ENCODE peak calls at places on chromosomes 4 and X, in five cellular contexts. C is fibroblast of villous mesenchyme, B is choroid plexus epithelial cell, N is astrocyte, Q is neural progenitor cell. K is an unnamed sample.

GRCh38 chr4:40316333-40316781 is 18.8 kb upstream of the CHRNA9 start:
- DNase-seq in C (peak; percentile 95), B (peak; percentile 96), N (peak; percentile 91), Q (no peak), K (peak; percentile 94)

GRCh38 chrX:113275769-113276168 is 435.1 kb upstream of the AMOT start:
- DNase-seq in C (peak; percentile 4), B (no peak), N (no peak), Q (no peak), K (no peak)

GRCh38 chr4:123599920-123600394 is 203.4 kb downstream of the SPRY1 start:
- DNase-seq in C (peak; percentile 66), B (peak; percentile 80), N (peak; percentile 57), Q (peak; percentile 62), K (no peak)

GRCh38 chr4:57424231-57424897 is 314.2 kb upstream of the IGFBP7 start:
- DNase-seq in C (no peak), B (peak; percentile 42), N (peak; percentile 96), Q (no peak), K (peak; percentile 72)

GRCh38 chr4:55016131-55016530 is 109.3 kb downstream of the KDR start:
- DNase-seq in C (no peak), B (no peak), N (no peak), Q (no peak), K (no peak)

GRCh38 chr4:5753766-5754528 is 42.9 kb downstream of the EVC start:
- DNase-seq in C (peak; percentile 94), B (peak; percentile 97), N (peak; percentile 89), Q (no peak), K (peak; percentile 86)

GRCh38 chr4:121822796-121823504 is 733 bp downstream of the CCNA2 start:
- DNase-seq in C (peak; percentile 16), B (peak; percentile 30), N (peak; percentile 18), Q (peak; percentile 52), K (peak; percentile 41)

GRCh38 chrX:118520206-118520857 is 24.7 kb downstream of the DOCK11 start:
- DNase-seq in C (peak; percentile 78), B (peak; percentile 64), N (peak; percentile 67), Q (no peak), K (peak; percentile 65)

GRCh38 chr4:125243835-125244397 is 70.8 kb upstream of the FAT4 start:
- DNase-seq in C (no peak), B (peak; percentile 23), N (peak; percentile 5), Q (no peak), K (peak; percentile 0)

GRCh38 chr4:125244848-125245450 is 69.8 kb upstream of the FAT4 start:
- DNase-seq in C (peak; percentile 39), B (peak; percentile 57), N (no peak), Q (no peak), K (peak; percentile 10)
- TF ChIP-seq CTCF in C (peak; percentile 31), B (peak; percentile 42), N (peak; percentile 27), Q (peak; percentile 55), K (peak; percentile 78)

GRCh38 chr4:158500054-158500453 is 21.6 kb upstream of the RXFP1 start:
- DNase-seq in C (no peak), B (no peak), N (no peak), Q (no peak), K (no peak)

GRCh38 chr4:158490629-158491028 is 31.1 kb upstream of the RXFP1 start:
- DNase-seq in C (peak; percentile 26), B (no peak), N (no peak), Q (no peak), K (no peak)

DNA sequence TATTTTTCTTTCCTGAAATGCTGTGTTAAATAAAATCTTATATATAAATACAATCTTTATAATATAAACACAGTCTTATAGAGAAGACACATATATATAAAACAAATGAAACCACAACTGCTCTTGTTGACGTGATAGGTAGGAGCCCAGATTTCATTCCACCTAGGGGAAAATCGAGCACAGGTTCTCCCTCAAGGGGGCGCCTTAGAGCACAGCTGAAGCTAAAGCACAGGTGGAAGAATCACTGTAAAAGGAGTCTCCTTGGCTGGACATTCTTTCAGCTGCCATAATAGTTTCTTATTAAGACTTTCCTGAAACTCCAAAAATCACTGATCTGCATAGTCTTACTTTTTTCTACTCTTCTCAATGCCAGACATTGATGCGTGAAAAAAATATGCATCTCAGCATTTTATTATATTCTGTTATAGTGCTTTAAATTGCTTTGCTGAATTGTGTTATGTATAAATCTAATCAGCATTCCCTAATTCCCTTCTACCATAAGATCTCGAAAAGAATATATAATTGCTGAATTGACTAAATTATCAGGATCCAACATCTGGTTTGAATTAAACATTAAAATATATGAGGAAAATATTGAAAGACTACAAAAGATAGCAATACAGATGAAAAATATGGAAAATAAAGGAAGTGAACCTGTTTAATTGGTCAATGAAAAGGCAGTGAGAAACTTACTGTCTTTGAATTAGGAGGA is 25.5 kb upstream of the RXFP1 start:
- DNase-seq in C (no peak), B (peak; percentile 39), N (no peak), Q (peak; percentile 76), K (no peak)
- TF ChIP-seq CTCF in C (peak; percentile 50), B (peak; percentile 71), N (peak; percentile 15), Q (peak; percentile 80), K (peak; percentile 58)

DNA sequence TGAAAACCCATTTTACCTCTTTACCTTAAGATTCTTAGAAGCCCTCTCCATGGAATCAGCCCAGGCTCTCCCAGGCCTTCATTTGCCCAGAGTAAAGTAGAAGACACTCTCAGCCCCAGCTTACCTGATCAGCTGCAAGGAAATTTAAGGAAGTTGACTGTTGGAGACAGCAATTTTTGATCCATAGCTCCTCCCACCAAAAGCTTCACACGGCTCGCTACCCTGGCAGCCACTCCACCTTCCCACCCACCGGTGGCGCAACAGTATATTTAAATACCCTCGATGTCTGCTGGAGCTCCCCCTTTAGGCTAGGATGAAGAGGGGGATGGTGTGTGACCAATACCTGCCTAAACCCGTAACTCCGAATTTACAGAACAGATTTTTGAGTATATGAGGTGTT is 75.4 kb downstream of the MBNL3 start:
- DNase-seq in C (no peak), B (no peak), N (no peak), Q (peak; percentile 33), K (no peak)
- TF ChIP-seq CTCF in C (no peak), B (no peak), N (no peak), Q (peak; percentile 19), K (no peak)

GRCh38 chrX:155144926-155145325 is 71.3 kb upstream of the VBP1 start:
- DNase-seq in C (no peak), B (no peak), N (no peak), Q (no peak), K (no peak)

GRCh38 chrX:155143959-155144548 is 72.2 kb upstream of the VBP1 start:
- DNase-seq in C (no peak), B (no peak), N (no peak), Q (no peak), K (no peak)

GRCh38 chrX:155148724-155149537 is 67.3 kb upstream of the VBP1 start:
- DNase-seq in C (peak; percentile 24), B (peak; percentile 39), N (no peak), Q (peak; percentile 45), K (peak; percentile 12)
- TF ChIP-seq CTCF in C (peak; percentile 58), B (peak; percentile 64), N (peak; percentile 37), Q (peak; percentile 60), K (peak; percentile 74)

DNA sequence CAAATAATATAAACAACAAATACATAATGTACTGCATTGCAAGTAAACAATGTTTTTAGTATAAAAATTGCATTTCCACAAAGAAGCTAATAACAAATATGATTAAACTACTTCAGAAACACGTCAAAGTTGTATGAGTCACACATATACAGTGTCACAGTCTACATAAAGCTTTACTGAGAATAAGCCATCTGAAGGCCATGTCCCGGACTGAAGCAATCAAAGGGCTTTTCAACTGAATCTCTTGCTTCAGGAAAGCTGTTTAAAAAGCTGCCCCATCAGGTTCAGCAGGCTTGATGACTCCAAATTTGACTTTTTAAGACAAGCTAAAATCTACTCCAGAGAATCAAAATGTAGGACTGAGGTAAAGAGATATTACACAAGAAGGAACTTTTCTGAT is 1476.8 kb downstream of the ADGRL3 start:
- DNase-seq in C (no peak), B (no peak), N (no peak), Q (no peak), K (no peak)
- TF ChIP-seq CTCF in C (no peak), B (no peak), N (no peak), Q (no peak), K (no peak)

GRCh38 chr4:118738999-118739690 is 54.0 kb downstream of the METTL14 start:
- DNase-seq in C (no peak), B (no peak), N (no peak), Q (no peak), K (no peak)

GRCh38 chr4:118738090-118738489 is 52.9 kb downstream of the METTL14 start:
- DNase-seq in C (no peak), B (no peak), N (no peak), Q (no peak), K (no peak)

GRCh38 chr4:118742050-118742449 is 56.9 kb downstream of the METTL14 start:
- DNase-seq in C (no peak), B (peak; percentile 61), N (no peak), Q (no peak), K (no peak)

GRCh38 chr4:118741456-118741855 is 56.3 kb downstream of the METTL14 start:
- DNase-seq in C (peak; percentile 77), B (peak; percentile 85), N (no peak), Q (no peak), K (no peak)

GRCh38 chr4:118740869-118741268 is 55.7 kb downstream of the METTL14 start:
- DNase-seq in C (no peak), B (peak; percentile 49), N (no peak), Q (peak; percentile 42), K (peak; percentile 44)
- TF ChIP-seq CTCF in C (peak; percentile 29), B (peak; percentile 19), N (peak; percentile 19), Q (peak; percentile 59), K (peak; percentile 82)

DNA sequence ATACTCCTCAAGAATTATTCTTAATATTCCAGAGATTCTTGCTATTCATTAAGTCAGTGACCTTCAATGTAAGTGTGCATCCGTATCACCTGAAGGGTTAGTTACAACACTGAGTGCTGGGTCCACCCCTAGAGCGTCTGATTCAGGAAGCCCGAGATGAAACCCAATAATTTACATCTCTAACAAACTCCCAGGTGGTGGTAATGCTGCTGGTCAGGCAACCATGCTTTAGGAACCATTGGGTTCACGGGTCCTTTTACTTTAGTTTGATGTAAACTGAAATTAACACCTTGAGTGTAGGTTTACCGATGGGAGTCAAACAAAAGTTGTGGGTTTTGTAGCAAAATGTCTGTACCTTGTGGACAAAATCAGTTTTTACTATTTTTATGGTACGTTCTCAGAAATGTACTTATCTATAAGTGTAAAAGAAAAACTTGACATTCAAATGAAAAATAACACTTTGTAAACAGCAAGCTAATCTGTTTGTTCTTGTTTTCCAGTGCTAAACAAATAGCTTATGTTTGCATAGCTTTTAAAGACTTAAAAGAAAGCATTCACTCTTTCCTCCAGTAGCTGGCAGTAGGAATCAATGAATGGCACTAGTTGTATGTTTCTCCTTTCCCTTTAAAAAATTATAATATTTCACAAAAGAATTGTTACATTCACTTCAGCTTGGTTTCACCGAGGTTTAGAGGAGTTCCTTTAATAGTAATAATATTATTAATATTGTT is 32.7 kb downstream of the ACE2 start:
- DNase-seq in C (no peak), B (peak; percentile 23), N (no peak), Q (no peak), K (no peak)
- TF ChIP-seq CTCF in C (peak; percentile 29), B (peak; percentile 40), N (peak; percentile 15), Q (peak; percentile 44), K (peak; percentile 21)